ENCODE peak calls at places on chromosome 1, in ten cellular contexts. O is right cardiac atrium; L is ureter; T is keratinocyte; W is heart left ventricle; B is neural progenitor cell; I is mesendoderm; M is CD4-positive, alpha-beta T cell; Q is mucosa of descending colon; H is NCI-H2029. C is an unnamed sample.

GRCh38 chr1:41464886-41465285 is 19.6 kb downstream of the EDN2 start:
- DNase-seq in T (no peak), L (no peak), O (no peak), Q (no peak), M (no peak), B (no peak), I (no peak), H (no peak), W (no peak), C (no peak)

GRCh38 chr1:58649555-58649954 is 50.3 kb downstream of the MYSM1 start:
- DNase-seq in Q (peak), L (peak), I (no peak), B (no peak), T (no peak), H (peak), W (no peak), M (peak), O (peak), C (peak)

GRCh38 chr1:210633636-210634035 is 304.9 kb downstream of the HHAT start:
- DNase-seq in H (peak), O (peak), M (no peak), B (no peak), W (peak), I (no peak), T (no peak), Q (no peak), L (no peak), C (no peak)

GRCh38 chr1:76410499-76410898 is 336.0 kb downstream of the ST6GALNAC3 start:
- DNase-seq in W (no peak), L (no peak), H (no peak), T (no peak), M (no peak), Q (no peak), B (no peak), I (no peak), O (no peak), C (no peak)

GRCh38 chr1:174812656-174813055 is 187.1 kb upstream of the CACYBP start:
- DNase-seq in W (no peak), T (no peak), O (no peak), H (no peak), L (no peak), Q (no peak), M (no peak), I (peak), B (peak), C (no peak)

GRCh38 chr1:53439337-53440207 is 19.6 kb upstream of the DMRTB1 start:
- DNase-seq in O (no peak), H (no peak), W (no peak), I (no peak), Q (no peak), M (no peak), T (no peak), B (no peak), L (no peak), C (no peak)

GRCh38 chr1:183048087-183049085 is 25.2 kb downstream of the LAMC1 start:
- DNase-seq in H (no peak), Q (no peak), T (no peak), M (no peak), I (no peak), L (no peak), B (no peak), W (no peak), O (no peak), C (no peak)

GRCh38 chr1:28096210-28097099 is 8.0 kb upstream of the EYA3 start:
- DNase-seq in H (no peak), L (no peak), T (no peak), B (no peak), O (no peak), Q (no peak), M (no peak), W (no peak), I (no peak), C (no peak)

GRCh38 chr1:2380816-2381591 is 10.3 kb downstream of the MORN1 start:
- DNase-seq in M (no peak), O (peak), B (no peak), L (no peak), H (no peak), T (no peak), I (no peak), W (no peak), Q (no peak), C (no peak)

GRCh38 chr1:44037154-44037553 is 5.9 kb upstream of the SLC6A9 start:
- DNase-seq in W (no peak), Q (no peak), L (no peak), T (no peak), H (no peak), M (no peak), I (no peak), B (no peak), O (no peak), C (no peak)

GRCh38 chr1:199550384-199551067 is 477.0 kb upstream of the NR5A2 start:
- DNase-seq in O (no peak), T (no peak), I (no peak), M (no peak), L (no peak), Q (no peak), B (no peak), H (no peak), W (no peak), C (no peak)

GRCh38 chr1:56456426-56457101 is 122.8 kb downstream of the PLPP3 start:
- DNase-seq in L (no peak), O (no peak), Q (no peak), T (no peak), H (no peak), I (peak), W (no peak), B (no peak), M (no peak), C (no peak)

GRCh38 chr1:246629976-246630375 is 63.7 kb downstream of the CNST start:
- DNase-seq in L (no peak), I (no peak), H (no peak), M (no peak), O (no peak), W (no peak), B (no peak), Q (no peak), T (no peak), C (no peak)

GRCh38 chr1:174841747-174842146 is 158.0 kb upstream of the CACYBP start:
- DNase-seq in Q (no peak), O (no peak), W (no peak), H (no peak), B (no peak), M (no peak), L (no peak), T (no peak), I (no peak), C (no peak)

GRCh38 chr1:234683856-234684632 is 74.1 kb upstream of the IRF2BP2 start:
- DNase-seq in L (peak), O (peak), T (no peak), H (no peak), I (peak), W (peak), Q (no peak), M (no peak), B (no peak), C (no peak)

GRCh38 chr1:205343431-205344009 is 13.2 kb downstream of the KLHDC8A start:
- DNase-seq in B (peak), M (no peak), W (no peak), Q (no peak), I (peak), L (no peak), T (no peak), O (no peak), H (no peak), C (no peak)

GRCh38 chr1:177274687-177275211 is 104.0 kb downstream of the BRINP2 start:
- DNase-seq in I (no peak), M (no peak), T (no peak), L (peak), W (peak), H (peak), Q (peak), O (peak), B (no peak), C (no peak)

GRCh38 chr1:156444407-156445001 is 56.1 kb downstream of the MEF2D start:
- DNase-seq in T (no peak), W (no peak), I (peak), M (no peak), L (no peak), B (peak), O (no peak), Q (no peak), H (no peak), C (no peak)

GRCh38 chr1:43312638-43313515 is 12.1 kb downstream of the TIE1 start:
- DNase-seq in T (no peak), W (no peak), O (no peak), I (no peak), H (no peak), L (no peak), M (no peak), Q (no peak), B (no peak), C (no peak)

GRCh38 chr1:84259376-84259775 is 42.1 kb upstream of the SAMD13 start:
- DNase-seq in M (no peak), T (no peak), O (no peak), I (no peak), Q (no peak), B (no peak), L (no peak), H (no peak), W (no peak), C (no peak)

GRCh38 chr1:180157576-180158057 is 2.9 kb downstream of the QSOX1 start:
- DNase-seq in B (no peak), W (no peak), T (no peak), O (no peak), I (no peak), Q (peak), M (no peak), H (peak), L (no peak), C (no peak)

GRCh38 chr1:210653771-210654170 is 325.1 kb downstream of the HHAT start:
- DNase-seq in Q (no peak), W (no peak), O (no peak), H (no peak), B (peak), L (no peak), M (no peak), I (peak), T (no peak), C (no peak)

GRCh38 chr1:204128964-204129896 is 22.6 kb downstream of the ETNK2 start:
- DNase-seq in O (peak), W (peak), M (peak), I (peak), L (peak), Q (peak), T (no peak), H (peak), B (peak), C (peak)

GRCh38 chr1:92934395-92935378 is 26.6 kb downstream of the DIPK1A start:
- DNase-seq in T (no peak), W (peak), L (peak), Q (peak), M (no peak), H (peak), O (peak), B (no peak), I (no peak), C (no peak)

GRCh38 chr1:94971491-94971924 is 44.6 kb upstream of the CNN3 start:
- DNase-seq in M (no peak), O (no peak), L (no peak), B (no peak), I (no peak), W (no peak), T (no peak), Q (no peak), H (no peak), C (no peak)